ENCODE peak calls at places on chromosomes 13 and 19, in four cellular contexts. One of them, this sample, is unnamed. For H3K4me1 and H3K36me3, the result is how much of the 10 kb centered on the place peaks cover.

GRCh38 chr13:111158136-111158805 is 43.2 kb downstream of the ARHGEF7 start:
- DNase-seq in neural progenitor cell: no peak
- DNase-seq in BE2C: no peak
- DNase-seq in body of pancreas: no peak
- DNase-seq in this sample: no peak

GRCh38 chr19:18167975-18168645 is 5.5 kb upstream of the IFI30 start:
- DNase-seq in neural progenitor cell: peak
- DNase-seq in BE2C: peak
- DNase-seq in body of pancreas: peak
- DNase-seq in this sample: peak

GRCh38 chr19:49855277-49855675 is 4.3 kb downstream of the PTOV1 start:
- DNase-seq in body of pancreas: no peak
- DNase-seq in neural progenitor cell: no peak
- DNase-seq in BE2C: no peak
- DNase-seq in this sample: no peak

GRCh38 chr13:51158365-51158764 is 47.3 kb upstream of the C13orf42 start:
- DNase-seq in BE2C: peak
- DNase-seq in body of pancreas: no peak
- DNase-seq in neural progenitor cell: no peak
- DNase-seq in this sample: no peak

GRCh38 chr19:42512743-42513304 is 15.5 kb downstream of the CEACAM1 start:
- DNase-seq in body of pancreas: no peak
- DNase-seq in BE2C: no peak
- DNase-seq in neural progenitor cell: no peak
- DNase-seq in this sample: no peak

GRCh38 chr19:11887247-11887617 is 350 bp upstream of the ZNF69 start:
- DNase-seq in neural progenitor cell: no peak
- DNase-seq in BE2C: no peak
- DNase-seq in body of pancreas: no peak
- DNase-seq in this sample: no peak

GRCh38 chr13:42780044-42780443 is 1.3 kb upstream of the FAM216B start:
- DNase-seq in body of pancreas: no peak
- DNase-seq in BE2C: no peak
- DNase-seq in neural progenitor cell: no peak
- DNase-seq in this sample: no peak

GRCh38 chr19:4139614-4140236 is 13.7 kb upstream of the CREB3L3 start:
- DNase-seq in BE2C: peak
- DNase-seq in neural progenitor cell: peak
- DNase-seq in body of pancreas: peak
- DNase-seq in this sample: peak

GRCh38 chr19:34345934-34346333 is 19.1 kb upstream of the GPI start:
- DNase-seq in BE2C: peak
- DNase-seq in body of pancreas: peak
- DNase-seq in neural progenitor cell: peak
- DNase-seq in this sample: peak

GRCh38 chr19:48805452-48805851 is 5.4 kb downstream of the BCAT2 start:
- DNase-seq in neural progenitor cell: no peak
- DNase-seq in BE2C: no peak
- DNase-seq in body of pancreas: no peak
- DNase-seq in this sample: no peak

GRCh38 chr19:2081873-2082810 is 14.0 kb downstream of the MOB3A start:
- DNase-seq in neural progenitor cell: no peak
- DNase-seq in body of pancreas: no peak
- DNase-seq in BE2C: no peak
- DNase-seq in this sample: no peak

DNA sequence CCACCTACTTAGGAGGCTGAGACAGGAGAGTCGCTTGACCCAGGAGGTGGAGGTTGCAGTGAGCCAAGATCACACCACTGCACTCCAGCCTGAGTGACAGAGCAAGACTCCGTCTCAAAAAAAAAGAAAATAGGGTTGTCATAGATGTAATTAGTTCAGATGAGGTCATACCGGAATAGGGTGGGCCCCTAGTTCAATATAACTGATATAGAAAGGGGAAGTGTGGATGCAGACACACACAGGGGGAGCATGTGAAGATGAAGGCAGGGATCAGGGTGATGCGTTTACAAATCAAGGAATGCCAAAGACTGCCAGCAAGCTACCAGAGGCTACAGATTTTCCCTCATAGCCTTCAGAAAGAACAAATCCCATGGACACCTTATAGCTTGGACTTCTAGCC is 24.3 kb upstream of the EEF1AKMT1 start:
- DNase-seq in BE2C: no peak
- DNase-seq in neural progenitor cell: no peak
- DNase-seq in body of pancreas: no peak
- DNase-seq in this sample: no peak
- H3K4me1 ChIP-seq in BE2C: under half
- H3K4me1 ChIP-seq in neural progenitor cell: under half
- H3K4me1 ChIP-seq in body of pancreas: under half
- H3K4me1 ChIP-seq in this sample: under half

DNA sequence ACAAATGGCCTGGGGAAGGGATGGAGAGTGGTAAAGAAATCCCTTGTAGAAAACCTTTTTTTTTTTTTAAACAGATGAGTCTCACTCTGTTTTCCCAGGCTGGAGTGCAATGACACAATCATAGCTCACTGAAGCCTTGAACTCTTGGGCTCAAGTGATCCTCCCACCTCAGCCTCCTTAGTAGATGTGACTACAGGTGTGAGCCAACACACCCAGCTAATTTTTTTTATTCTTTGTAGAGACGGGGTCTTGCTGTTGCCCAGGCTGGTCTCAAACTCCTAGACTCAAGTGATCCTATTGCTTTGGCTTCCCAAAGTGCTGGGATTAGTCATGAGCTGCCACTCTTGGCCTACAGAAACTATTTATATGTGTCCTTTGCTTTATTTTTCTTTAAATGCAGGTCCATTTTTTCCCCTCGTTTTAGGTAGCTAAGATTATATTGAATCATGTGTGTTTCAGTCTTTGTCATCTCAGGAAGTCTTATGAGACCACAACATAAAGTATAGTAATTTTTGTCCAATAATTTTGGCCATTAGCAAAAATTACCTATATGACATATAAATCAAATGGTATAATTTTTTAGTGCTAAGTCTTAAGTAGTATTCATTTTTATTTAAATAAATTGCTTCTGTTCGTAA is 10.5 kb downstream of the LPAR6 start:
- DNase-seq in body of pancreas: no peak
- DNase-seq in BE2C: no peak
- DNase-seq in neural progenitor cell: no peak
- DNase-seq in this sample: no peak
- H3K36me3 ChIP-seq in body of pancreas: under half
- H3K36me3 ChIP-seq in BE2C: under half
- H3K36me3 ChIP-seq in neural progenitor cell: under half
- H3K36me3 ChIP-seq in this sample: under half

GRCh38 chr19:638901-639250 is 803 bp upstream of the FGF22 start:
- DNase-seq in neural progenitor cell: no peak
- DNase-seq in BE2C: no peak
- DNase-seq in body of pancreas: no peak
- DNase-seq in this sample: no peak
- H3K4me3 ChIP-seq in neural progenitor cell: peak
- H3K4me3 ChIP-seq in BE2C: no peak
- H3K4me3 ChIP-seq in body of pancreas: no peak
- H3K4me3 ChIP-seq in this sample: peak

DNA sequence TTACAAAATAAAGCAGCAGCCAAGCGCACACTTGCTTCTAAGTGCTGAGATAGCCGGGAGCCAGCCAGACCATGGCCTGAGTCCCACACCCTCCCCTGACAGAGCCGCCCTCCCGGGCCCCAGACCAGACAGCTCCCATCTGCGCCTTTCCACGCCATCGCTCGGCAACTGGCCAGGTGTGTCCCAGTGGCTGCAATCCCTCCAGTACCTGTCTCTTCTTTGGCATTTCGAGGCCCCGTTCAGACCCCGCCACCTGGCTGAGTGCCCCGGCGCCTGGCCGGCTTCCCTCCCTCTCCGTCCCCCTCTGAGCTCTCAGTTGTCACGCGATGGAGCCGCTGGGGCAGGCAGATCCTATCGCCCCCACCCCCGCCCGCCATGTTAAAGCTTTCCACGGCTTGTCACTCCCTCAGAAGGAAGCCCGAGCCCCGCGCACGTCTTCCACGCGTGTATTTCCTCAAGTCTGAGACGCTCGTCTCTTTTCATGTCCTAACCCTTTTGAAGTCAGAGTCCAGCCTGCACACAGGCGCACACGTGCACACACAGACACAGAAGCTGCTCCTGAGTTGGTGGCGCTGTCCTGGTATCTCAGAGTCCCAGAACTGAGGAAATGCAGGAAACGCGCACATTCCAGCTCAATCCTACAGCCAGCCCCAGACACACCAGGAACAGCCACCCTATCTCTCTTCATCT is 7.9 kb downstream of the MLLT1 start:
- DNase-seq in body of pancreas: peak
- DNase-seq in BE2C: peak
- DNase-seq in neural progenitor cell: peak
- DNase-seq in this sample: peak
- H3K4me1 ChIP-seq in body of pancreas: half or more
- H3K4me1 ChIP-seq in BE2C: under half
- H3K4me1 ChIP-seq in neural progenitor cell: under half
- H3K4me1 ChIP-seq in this sample: half or more

GRCh38 chr13:47158583-47158982 is 261.7 kb upstream of the HTR2A start:
- DNase-seq in body of pancreas: no peak
- DNase-seq in neural progenitor cell: no peak
- DNase-seq in BE2C: no peak
- DNase-seq in this sample: no peak
- H3K36me3 ChIP-seq in body of pancreas: under half
- H3K36me3 ChIP-seq in neural progenitor cell: under half
- H3K36me3 ChIP-seq in BE2C: under half
- H3K36me3 ChIP-seq in this sample: under half

GRCh38 chr13:79402074-79402635 is 3.9 kb downstream of the RBM26 start:
- DNase-seq in BE2C: no peak
- DNase-seq in body of pancreas: no peak
- DNase-seq in neural progenitor cell: no peak
- DNase-seq in this sample: no peak
- H3K4me3 ChIP-seq in BE2C: peak
- H3K4me3 ChIP-seq in body of pancreas: no peak
- H3K4me3 ChIP-seq in neural progenitor cell: peak
- H3K4me3 ChIP-seq in this sample: no peak

GRCh38 chr19:40285353-40286234 is 449 bp upstream of the AKT2 start:
- DNase-seq in BE2C: peak
- DNase-seq in neural progenitor cell: peak
- DNase-seq in body of pancreas: peak
- DNase-seq in this sample: peak
- H3K4me1 ChIP-seq in BE2C: under half
- H3K4me1 ChIP-seq in neural progenitor cell: under half
- H3K4me1 ChIP-seq in body of pancreas: under half
- H3K4me1 ChIP-seq in this sample: under half

GRCh38 chr13:102678339-102679122 is 16.3 kb downstream of the METTL21C start:
- DNase-seq in body of pancreas: no peak
- DNase-seq in neural progenitor cell: no peak
- DNase-seq in BE2C: no peak
- DNase-seq in this sample: no peak

GRCh38 chr13:102680133-102680717 is 14.6 kb downstream of the METTL21C start:
- DNase-seq in neural progenitor cell: no peak
- DNase-seq in body of pancreas: no peak
- DNase-seq in BE2C: no peak
- DNase-seq in this sample: no peak

GRCh38 chr13:102675115-102675514 is 19.7 kb downstream of the METTL21C start:
- DNase-seq in BE2C: no peak
- DNase-seq in neural progenitor cell: no peak
- DNase-seq in body of pancreas: no peak
- DNase-seq in this sample: no peak

GRCh38 chr13:102679449-102680132 is 15.3 kb downstream of the METTL21C start:
- DNase-seq in BE2C: no peak
- DNase-seq in body of pancreas: no peak
- DNase-seq in neural progenitor cell: no peak
- DNase-seq in this sample: no peak

GRCh38 chr13:102677122-102677521 is 17.7 kb downstream of the METTL21C start:
- DNase-seq in body of pancreas: no peak
- DNase-seq in neural progenitor cell: no peak
- DNase-seq in BE2C: no peak
- DNase-seq in this sample: no peak
- H3K36me3 ChIP-seq in body of pancreas: under half
- H3K36me3 ChIP-seq in neural progenitor cell: under half
- H3K36me3 ChIP-seq in BE2C: half or more
- H3K36me3 ChIP-seq in this sample: half or more

This sample was measured in upper lobe of right lung.